ENCODE peak calls at places on chromosome X, in four cellular contexts. Z, E, R and I are unnamed samples.
A peak's percentile ranks its signal among the peaks of the same experiment; 100 is the strongest.

GRCh38 chrX:73817381-73818199 is 254.6 kb downstream of the CHIC1 start:
- DNase-seq in Z (no peak), E (no peak), R (no peak), I (no peak)

GRCh38 chrX:148649145-148649645 is 148.8 kb downstream of the AFF2 start:
- DNase-seq in Z (no peak), E (no peak), R (no peak), I (no peak)

GRCh38 chrX:20217279-20217678 is 49.4 kb downstream of the RPS6KA3 start:
- DNase-seq in Z (no peak), E (no peak), R (no peak), I (no peak)

GRCh38 chrX:132219343-132219768 is at the start of gene RAP2C:
- DNase-seq in Z (peak; percentile 70), E (peak; percentile 29), R (peak; percentile 83), I (peak; percentile 44)

GRCh38 chrX:29662101-29662500 is 553.3 kb upstream of the MAGEB2 start:
- DNase-seq in Z (no peak), E (no peak), R (no peak), I (no peak)

GRCh38 chrX:153505361-153505760 is 10.6 kb downstream of the BGN start:
- DNase-seq in Z (no peak), E (no peak), R (no peak), I (no peak)

GRCh38 chrX:150730719-150731118 is 37.5 kb downstream of the MTMR1 start:
- DNase-seq in Z (no peak), E (no peak), R (no peak), I (no peak)

GRCh38 chrX:9847071-9847470 is 60.8 kb downstream of the SHROOM2 start:
- DNase-seq in Z (no peak), E (no peak), R (no peak), I (no peak)

GRCh38 chrX:9003041-9003440 is 30.9 kb downstream of the FAM9B start:
- DNase-seq in Z (no peak), E (no peak), R (no peak), I (no peak)

GRCh38 chrX:24493740-24494543 is 28.9 kb downstream of the PDK3 start:
- DNase-seq in Z (no peak), E (no peak), R (no peak), I (no peak)

GRCh38 chrX:13377537-13377936 is 57.7 kb upstream of the ATXN3L start:
- DNase-seq in Z (no peak), E (no peak), R (no peak), I (peak; percentile 6)

GRCh38 chrX:17247144-17247543 is 127.9 kb upstream of the NHS start:
- DNase-seq in Z (no peak), E (no peak), R (no peak), I (no peak)

GRCh38 chrX:9530848-9531274 is 66.0 kb downstream of the TBL1X start:
- DNase-seq in Z (peak; percentile 52), E (peak; percentile 45), R (peak; percentile 80), I (peak; percentile 36)

GRCh38 chrX:39850630-39851152 is 247.1 kb downstream of the BCOR start:
- DNase-seq in Z (no peak), E (no peak), R (no peak), I (no peak)

GRCh38 chrX:46574941-46575381 is 1.4 kb downstream of the CHST7 start:
- DNase-seq in Z (no peak), E (peak; percentile 16), R (no peak), I (no peak)

GRCh38 chrX:134545524-134545923 is 85.6 kb downstream of the HPRT1 start:
- DNase-seq in Z (no peak), E (no peak), R (no peak), I (no peak)

GRCh38 chrX:10007604-10008003 is 40.4 kb downstream of the CLDN34 start:
- DNase-seq in Z (no peak), E (no peak), R (no peak), I (no peak)

GRCh38 chrX:93538575-93538974 is 134.8 kb downstream of the NAP1L3 start:
- DNase-seq in Z (no peak), E (no peak), R (no peak), I (no peak)

GRCh38 chrX:24918715-24919114 is 97.0 kb downstream of the ARX start:
- DNase-seq in Z (no peak), E (no peak), R (no peak), I (no peak)

GRCh38 chrX:53287493-53288138 is 6.2 kb upstream of the IQSEC2 start:
- DNase-seq in Z (peak; percentile 76), E (no peak), R (peak; percentile 77), I (peak; percentile 48)